ENCODE peak calls at places on chromosomes 1 and 21, in ten cellular contexts. One of them, this sample, is unnamed.

GRCh38 chr21:40901690-40902089 is 54.7 kb upstream of the DSCAM start:
- DNase-seq in GM20000: no peak
- DNase-seq in astrocyte of the spinal cord: no peak
- DNase-seq in endothelial cell of umbilical vein: no peak
- DNase-seq in cardiac fibroblast: no peak
- DNase-seq in WERI-Rb-1: no peak
- DNase-seq in A549: no peak
- DNase-seq in body of pancreas: peak
- DNase-seq in HepG2: no peak
- DNase-seq in GM12865: no peak
- DNase-seq in this sample: no peak

GRCh38 chr1:2240251-2241156 is 12.4 kb downstream of the SKI start:
- DNase-seq in GM20000: no peak
- DNase-seq in astrocyte of the spinal cord: peak
- DNase-seq in endothelial cell of umbilical vein: no peak
- DNase-seq in cardiac fibroblast: peak
- DNase-seq in WERI-Rb-1: no peak
- DNase-seq in A549: no peak
- DNase-seq in body of pancreas: peak
- DNase-seq in HepG2: no peak
- DNase-seq in GM12865: no peak
- DNase-seq in this sample: no peak

GRCh38 chr1:153534226-153534932 is 1.4 kb downstream of the S100A6 start:
- DNase-seq in GM20000: no peak
- DNase-seq in astrocyte of the spinal cord: peak
- DNase-seq in endothelial cell of umbilical vein: no peak
- DNase-seq in cardiac fibroblast: peak
- DNase-seq in WERI-Rb-1: no peak
- DNase-seq in A549: peak
- DNase-seq in body of pancreas: no peak
- DNase-seq in HepG2: no peak
- DNase-seq in GM12865: no peak
- DNase-seq in this sample: no peak

GRCh38 chr1:77925536-77925935 is 37.1 kb downstream of the NEXN start:
- DNase-seq in GM20000: no peak
- DNase-seq in astrocyte of the spinal cord: peak
- DNase-seq in endothelial cell of umbilical vein: no peak
- DNase-seq in cardiac fibroblast: no peak
- DNase-seq in WERI-Rb-1: no peak
- DNase-seq in A549: no peak
- DNase-seq in body of pancreas: no peak
- DNase-seq in HepG2: no peak
- DNase-seq in GM12865: no peak
- DNase-seq in this sample: no peak

GRCh38 chr21:45498646-45499000 is 43.6 kb downstream of the SLC19A1 start:
- DNase-seq in GM20000: no peak
- DNase-seq in astrocyte of the spinal cord: no peak
- DNase-seq in endothelial cell of umbilical vein: no peak
- DNase-seq in cardiac fibroblast: no peak
- DNase-seq in WERI-Rb-1: peak
- DNase-seq in A549: no peak
- DNase-seq in body of pancreas: no peak
- DNase-seq in HepG2: no peak
- DNase-seq in GM12865: no peak
- DNase-seq in this sample: no peak

GRCh38 chr1:34759472-34760357 is at the start of gene GJB4:
- DNase-seq in GM20000: no peak
- DNase-seq in astrocyte of the spinal cord: no peak
- DNase-seq in endothelial cell of umbilical vein: no peak
- DNase-seq in cardiac fibroblast: no peak
- DNase-seq in WERI-Rb-1: no peak
- DNase-seq in A549: no peak
- DNase-seq in body of pancreas: no peak
- DNase-seq in HepG2: no peak
- DNase-seq in GM12865: no peak
- DNase-seq in this sample: no peak

GRCh38 chr1:62271137-62271536 is 48.1 kb downstream of the KANK4 start:
- DNase-seq in GM20000: no peak
- DNase-seq in astrocyte of the spinal cord: no peak
- DNase-seq in endothelial cell of umbilical vein: no peak
- DNase-seq in cardiac fibroblast: no peak
- DNase-seq in WERI-Rb-1: no peak
- DNase-seq in A549: no peak
- DNase-seq in body of pancreas: no peak
- DNase-seq in HepG2: no peak
- DNase-seq in GM12865: no peak
- DNase-seq in this sample: no peak

GRCh38 chr1:197868751-197869501 is 33.5 kb upstream of the C1orf53 start:
- DNase-seq in GM20000: peak
- DNase-seq in astrocyte of the spinal cord: peak
- DNase-seq in endothelial cell of umbilical vein: peak
- DNase-seq in cardiac fibroblast: peak
- DNase-seq in WERI-Rb-1: peak
- DNase-seq in A549: peak
- DNase-seq in body of pancreas: peak
- DNase-seq in HepG2: peak
- DNase-seq in GM12865: peak
- DNase-seq in this sample: no peak

GRCh38 chr21:42781150-42781980 is 98.0 kb downstream of the WDR4 start:
- DNase-seq in GM20000: no peak
- DNase-seq in astrocyte of the spinal cord: no peak
- DNase-seq in endothelial cell of umbilical vein: peak
- DNase-seq in cardiac fibroblast: no peak
- DNase-seq in WERI-Rb-1: no peak
- DNase-seq in A549: no peak
- DNase-seq in body of pancreas: peak
- DNase-seq in HepG2: peak
- DNase-seq in GM12865: no peak
- DNase-seq in this sample: peak

GRCh38 chr1:89169166-89169565 is 6.6 kb downstream of the GBP7 start:
- DNase-seq in GM20000: no peak
- DNase-seq in astrocyte of the spinal cord: no peak
- DNase-seq in endothelial cell of umbilical vein: no peak
- DNase-seq in cardiac fibroblast: no peak
- DNase-seq in WERI-Rb-1: no peak
- DNase-seq in A549: no peak
- DNase-seq in body of pancreas: no peak
- DNase-seq in HepG2: no peak
- DNase-seq in GM12865: no peak
- DNase-seq in this sample: no peak

GRCh38 chr1:1678581-1679380 is 13.8 kb downstream of the SLC35E2B start:
- DNase-seq in GM20000: peak
- DNase-seq in astrocyte of the spinal cord: no peak
- DNase-seq in endothelial cell of umbilical vein: no peak
- DNase-seq in cardiac fibroblast: no peak
- DNase-seq in WERI-Rb-1: peak
- DNase-seq in A549: peak
- DNase-seq in body of pancreas: peak
- DNase-seq in HepG2: peak
- DNase-seq in GM12865: peak
- DNase-seq in this sample: peak

GRCh38 chr21:42409366-42409765 is 5.7 kb downstream of the UBASH3A start:
- DNase-seq in GM20000: no peak
- DNase-seq in astrocyte of the spinal cord: no peak
- DNase-seq in endothelial cell of umbilical vein: no peak
- DNase-seq in cardiac fibroblast: no peak
- DNase-seq in WERI-Rb-1: no peak
- DNase-seq in A549: no peak
- DNase-seq in body of pancreas: no peak
- DNase-seq in HepG2: no peak
- DNase-seq in GM12865: no peak
- DNase-seq in this sample: no peak

GRCh38 chr1:247336390-247336789 is 4.7 kb upstream of the ZNF496 start:
- DNase-seq in GM20000: no peak
- DNase-seq in astrocyte of the spinal cord: no peak
- DNase-seq in endothelial cell of umbilical vein: no peak
- DNase-seq in cardiac fibroblast: no peak
- DNase-seq in WERI-Rb-1: no peak
- DNase-seq in A549: no peak
- DNase-seq in body of pancreas: no peak
- DNase-seq in HepG2: no peak
- DNase-seq in GM12865: no peak
- DNase-seq in this sample: no peak

GRCh38 chr21:33825419-33825818 is 90.2 kb downstream of the ATP5PO start:
- DNase-seq in GM20000: no peak
- DNase-seq in astrocyte of the spinal cord: no peak
- DNase-seq in endothelial cell of umbilical vein: no peak
- DNase-seq in cardiac fibroblast: no peak
- DNase-seq in WERI-Rb-1: no peak
- DNase-seq in A549: no peak
- DNase-seq in body of pancreas: no peak
- DNase-seq in HepG2: no peak
- DNase-seq in GM12865: no peak
- DNase-seq in this sample: no peak

GRCh38 chr21:33828083-33828482 is 87.5 kb downstream of the ATP5PO start:
- DNase-seq in GM20000: no peak
- DNase-seq in astrocyte of the spinal cord: peak
- DNase-seq in endothelial cell of umbilical vein: no peak
- DNase-seq in cardiac fibroblast: no peak
- DNase-seq in WERI-Rb-1: no peak
- DNase-seq in A549: no peak
- DNase-seq in body of pancreas: no peak
- DNase-seq in HepG2: no peak
- DNase-seq in GM12865: no peak
- DNase-seq in this sample: no peak

GRCh38 chr21:33821580-33822322 is 93.9 kb downstream of the ATP5PO start:
- DNase-seq in GM20000: no peak
- DNase-seq in astrocyte of the spinal cord: no peak
- DNase-seq in endothelial cell of umbilical vein: no peak
- DNase-seq in cardiac fibroblast: no peak
- DNase-seq in WERI-Rb-1: no peak
- DNase-seq in A549: no peak
- DNase-seq in body of pancreas: no peak
- DNase-seq in HepG2: peak
- DNase-seq in GM12865: no peak
- DNase-seq in this sample: no peak

GRCh38 chr21:33825898-33826297 is 89.7 kb downstream of the ATP5PO start:
- DNase-seq in GM20000: no peak
- DNase-seq in astrocyte of the spinal cord: peak
- DNase-seq in endothelial cell of umbilical vein: no peak
- DNase-seq in cardiac fibroblast: peak
- DNase-seq in WERI-Rb-1: no peak
- DNase-seq in A549: no peak
- DNase-seq in body of pancreas: no peak
- DNase-seq in HepG2: no peak
- DNase-seq in GM12865: no peak
- DNase-seq in this sample: no peak

GRCh38 chr21:33824156-33824941 is 91.3 kb downstream of the ATP5PO start:
- DNase-seq in GM20000: no peak
- DNase-seq in astrocyte of the spinal cord: peak
- DNase-seq in endothelial cell of umbilical vein: no peak
- DNase-seq in cardiac fibroblast: no peak
- DNase-seq in WERI-Rb-1: no peak
- DNase-seq in A549: no peak
- DNase-seq in body of pancreas: no peak
- DNase-seq in HepG2: no peak
- DNase-seq in GM12865: no peak
- DNase-seq in this sample: no peak
- TF ChIP-seq CTCF in GM20000: no peak
- TF ChIP-seq CTCF in astrocyte of the spinal cord: peak
- TF ChIP-seq CTCF in endothelial cell of umbilical vein: no peak
- TF ChIP-seq CTCF in cardiac fibroblast: no peak
- TF ChIP-seq CTCF in WERI-Rb-1: no peak
- TF ChIP-seq CTCF in A549: no peak
- TF ChIP-seq CTCF in body of pancreas: no peak
- TF ChIP-seq CTCF in HepG2: no peak
- TF ChIP-seq CTCF in GM12865: no peak
- TF ChIP-seq CTCF in this sample: no peak

DNA sequence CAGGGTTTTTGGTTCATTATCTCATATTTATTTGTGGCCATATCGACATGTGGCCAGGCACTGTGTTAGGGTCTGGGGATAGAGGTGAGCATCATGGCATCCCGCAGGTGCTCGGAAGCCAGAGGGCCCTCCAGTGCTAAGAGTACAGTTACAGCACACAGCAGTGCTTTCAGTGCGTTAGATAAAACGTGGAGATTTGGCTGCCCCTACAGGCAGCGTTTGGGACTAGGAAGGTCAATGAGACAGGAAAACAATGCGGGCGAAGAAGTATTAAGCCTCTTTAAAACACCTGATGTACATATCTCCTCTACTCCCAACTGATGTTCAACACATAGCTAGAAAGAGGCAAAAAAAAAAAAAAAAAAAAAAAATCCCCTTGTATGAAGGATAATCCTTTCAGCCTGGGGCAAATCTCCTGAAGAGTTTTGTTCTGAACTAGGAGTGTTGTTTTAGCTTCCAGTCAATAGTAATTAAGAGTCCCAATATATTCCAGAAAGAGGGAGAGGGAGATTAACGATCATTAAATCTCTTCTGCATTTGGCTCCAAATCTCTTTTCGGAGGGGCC is 80.1 kb downstream of the CAPZB start:
- DNase-seq in GM20000: no peak
- DNase-seq in astrocyte of the spinal cord: no peak
- DNase-seq in endothelial cell of umbilical vein: no peak
- DNase-seq in cardiac fibroblast: no peak
- DNase-seq in WERI-Rb-1: peak
- DNase-seq in A549: no peak
- DNase-seq in body of pancreas: no peak
- DNase-seq in HepG2: no peak
- DNase-seq in GM12865: no peak
- DNase-seq in this sample: no peak
- TF ChIP-seq CTCF in GM20000: no peak
- TF ChIP-seq CTCF in astrocyte of the spinal cord: peak
- TF ChIP-seq CTCF in endothelial cell of umbilical vein: no peak
- TF ChIP-seq CTCF in cardiac fibroblast: peak
- TF ChIP-seq CTCF in WERI-Rb-1: peak
- TF ChIP-seq CTCF in A549: no peak
- TF ChIP-seq CTCF in body of pancreas: no peak
- TF ChIP-seq CTCF in HepG2: no peak
- TF ChIP-seq CTCF in GM12865: no peak
- TF ChIP-seq CTCF in this sample: peak

GRCh38 chr1:44819257-44819593 is 10.9 kb downstream of the BTBD19 start:
- DNase-seq in GM20000: no peak
- DNase-seq in astrocyte of the spinal cord: no peak
- DNase-seq in endothelial cell of umbilical vein: peak
- DNase-seq in cardiac fibroblast: no peak
- DNase-seq in WERI-Rb-1: no peak
- DNase-seq in A549: no peak
- DNase-seq in body of pancreas: no peak
- DNase-seq in HepG2: no peak
- DNase-seq in GM12865: no peak
- DNase-seq in this sample: peak
- TF ChIP-seq CTCF in GM20000: no peak
- TF ChIP-seq CTCF in astrocyte of the spinal cord: no peak
- TF ChIP-seq CTCF in endothelial cell of umbilical vein: no peak
- TF ChIP-seq CTCF in cardiac fibroblast: no peak
- TF ChIP-seq CTCF in WERI-Rb-1: no peak
- TF ChIP-seq CTCF in A549: peak
- TF ChIP-seq CTCF in body of pancreas: no peak
- TF ChIP-seq CTCF in HepG2: no peak
- TF ChIP-seq CTCF in GM12865: no peak
- TF ChIP-seq CTCF in this sample: no peak

DNA sequence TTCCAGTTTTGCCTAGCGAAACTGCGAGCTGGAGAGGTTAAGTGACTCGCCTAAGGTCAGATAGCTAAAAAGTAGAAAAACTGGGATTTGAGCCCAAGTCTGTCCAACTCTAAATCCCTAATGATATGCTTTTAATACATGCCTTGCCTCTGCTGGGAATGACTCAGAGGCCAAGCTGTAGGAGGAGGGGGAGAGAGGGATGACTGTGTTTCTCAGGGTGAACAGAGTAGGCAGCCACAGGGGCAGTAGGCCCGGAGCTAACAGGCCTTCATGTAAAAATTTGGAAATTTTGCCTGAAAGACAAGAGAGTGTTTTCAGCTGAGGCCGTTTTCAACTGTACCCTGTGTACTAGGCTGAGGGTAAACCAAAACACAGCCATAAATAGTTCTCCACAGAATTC is 107.5 kb upstream of the HOOK1 start:
- DNase-seq in GM20000: no peak
- DNase-seq in astrocyte of the spinal cord: peak
- DNase-seq in endothelial cell of umbilical vein: peak
- DNase-seq in cardiac fibroblast: peak
- DNase-seq in WERI-Rb-1: no peak
- DNase-seq in A549: peak
- DNase-seq in body of pancreas: no peak
- DNase-seq in HepG2: no peak
- DNase-seq in GM12865: no peak
- DNase-seq in this sample: no peak
- TF ChIP-seq CTCF in GM20000: no peak
- TF ChIP-seq CTCF in astrocyte of the spinal cord: no peak
- TF ChIP-seq CTCF in endothelial cell of umbilical vein: no peak
- TF ChIP-seq CTCF in cardiac fibroblast: no peak
- TF ChIP-seq CTCF in WERI-Rb-1: no peak
- TF ChIP-seq CTCF in A549: no peak
- TF ChIP-seq CTCF in body of pancreas: no peak
- TF ChIP-seq CTCF in HepG2: no peak
- TF ChIP-seq CTCF in GM12865: no peak
- TF ChIP-seq CTCF in this sample: no peak

This sample was measured in glutamatergic neuron.